ENCODE peak calls at places on chromosome 18, in six cellular contexts. One of them, this sample, is unnamed.

GRCh38 chr18:50277935-50278334 is 3.4 kb downstream of the MBD1 start:
- DNase-seq in foreskin keratinocyte: peak; percentile 87
- DNase-seq in T-helper 2 cell: no peak
- DNase-seq in CD4-positive, alpha-beta T cell: no peak
- DNase-seq in HEK293T: no peak
- DNase-seq in AG04450: no peak
- DNase-seq in this sample: no peak

GRCh38 chr18:67104700-67105284 is 411.7 kb downstream of the DSEL start:
- DNase-seq in foreskin keratinocyte: peak; percentile 60
- DNase-seq in T-helper 2 cell: no peak
- DNase-seq in CD4-positive, alpha-beta T cell: no peak
- DNase-seq in HEK293T: peak; percentile 17
- DNase-seq in AG04450: peak; percentile 32
- DNase-seq in this sample: no peak

GRCh38 chr18:22432672-22433137 is 15.0 kb upstream of the CTAGE1 start:
- DNase-seq in foreskin keratinocyte: peak; percentile 86
- DNase-seq in T-helper 2 cell: no peak
- DNase-seq in CD4-positive, alpha-beta T cell: no peak
- DNase-seq in HEK293T: peak; percentile 30
- DNase-seq in AG04450: peak; percentile 78
- DNase-seq in this sample: no peak

GRCh38 chr18:79506191-79507075 is 110.7 kb downstream of the NFATC1 start:
- DNase-seq in foreskin keratinocyte: no peak
- DNase-seq in T-helper 2 cell: no peak
- DNase-seq in CD4-positive, alpha-beta T cell: no peak
- DNase-seq in HEK293T: no peak
- DNase-seq in AG04450: no peak
- DNase-seq in this sample: no peak

GRCh38 chr18:63994783-63995399 is 25.0 kb downstream of the SERPINB8 start:
- DNase-seq in foreskin keratinocyte: peak; percentile 52
- DNase-seq in T-helper 2 cell: peak; percentile 12
- DNase-seq in CD4-positive, alpha-beta T cell: peak; percentile 12
- DNase-seq in HEK293T: peak; percentile 48
- DNase-seq in AG04450: peak; percentile 34
- DNase-seq in this sample: peak; percentile 14

GRCh38 chr18:22324191-22325131 is 93.3 kb downstream of the CTAGE1 start:
- DNase-seq in foreskin keratinocyte: no peak
- DNase-seq in T-helper 2 cell: no peak
- DNase-seq in CD4-positive, alpha-beta T cell: no peak
- DNase-seq in HEK293T: peak; percentile 61
- DNase-seq in AG04450: no peak
- DNase-seq in this sample: no peak

GRCh38 chr18:41828137-41828536 is 126.9 kb upstream of the PIK3C3 start:
- DNase-seq in foreskin keratinocyte: no peak
- DNase-seq in T-helper 2 cell: no peak
- DNase-seq in CD4-positive, alpha-beta T cell: no peak
- DNase-seq in HEK293T: no peak
- DNase-seq in AG04450: no peak
- DNase-seq in this sample: no peak

GRCh38 chr18:36158261-36158867 is 28.7 kb downstream of the ELP2 start:
- DNase-seq in foreskin keratinocyte: no peak
- DNase-seq in T-helper 2 cell: no peak
- DNase-seq in CD4-positive, alpha-beta T cell: no peak
- DNase-seq in HEK293T: no peak
- DNase-seq in AG04450: peak; percentile 63
- DNase-seq in this sample: peak; percentile 74

GRCh38 chr18:22703883-22704626 is 229.1 kb upstream of the RBBP8 start:
- DNase-seq in foreskin keratinocyte: peak; percentile 40
- DNase-seq in T-helper 2 cell: no peak
- DNase-seq in CD4-positive, alpha-beta T cell: no peak
- DNase-seq in HEK293T: peak; percentile 66
- DNase-seq in AG04450: no peak
- DNase-seq in this sample: no peak

GRCh38 chr18:9661564-9661963 is 46.5 kb upstream of the RAB31 start:
- DNase-seq in foreskin keratinocyte: no peak
- DNase-seq in T-helper 2 cell: no peak
- DNase-seq in CD4-positive, alpha-beta T cell: no peak
- DNase-seq in HEK293T: no peak
- DNase-seq in AG04450: no peak
- DNase-seq in this sample: no peak

GRCh38 chr18:64765908-64766307 is 617.0 kb upstream of the LINC00305 start:
- DNase-seq in foreskin keratinocyte: no peak
- DNase-seq in T-helper 2 cell: no peak
- DNase-seq in CD4-positive, alpha-beta T cell: no peak
- DNase-seq in HEK293T: no peak
- DNase-seq in AG04450: no peak
- DNase-seq in this sample: no peak

GRCh38 chr18:37634516-37634915 is 68.9 kb upstream of the CELF4 start:
- DNase-seq in foreskin keratinocyte: no peak
- DNase-seq in T-helper 2 cell: no peak
- DNase-seq in CD4-positive, alpha-beta T cell: no peak
- DNase-seq in HEK293T: no peak
- DNase-seq in AG04450: no peak
- DNase-seq in this sample: no peak

GRCh38 chr18:56541790-56542189 is 96.6 kb downstream of the TXNL1 start:
- DNase-seq in foreskin keratinocyte: no peak
- DNase-seq in T-helper 2 cell: no peak
- DNase-seq in CD4-positive, alpha-beta T cell: no peak
- DNase-seq in HEK293T: no peak
- DNase-seq in AG04450: no peak
- DNase-seq in this sample: no peak

GRCh38 chr18:56089607-56090258 is 501.7 kb upstream of the TCF4 start:
- DNase-seq in foreskin keratinocyte: no peak
- DNase-seq in T-helper 2 cell: no peak
- DNase-seq in CD4-positive, alpha-beta T cell: no peak
- DNase-seq in HEK293T: no peak
- DNase-seq in AG04450: no peak
- DNase-seq in this sample: no peak

GRCh38 chr18:77906103-77906502 is 656.5 kb downstream of the GALR1 start:
- DNase-seq in foreskin keratinocyte: no peak
- DNase-seq in T-helper 2 cell: no peak
- DNase-seq in CD4-positive, alpha-beta T cell: no peak
- DNase-seq in HEK293T: no peak
- DNase-seq in AG04450: no peak
- DNase-seq in this sample: no peak

GRCh38 chr18:45993441-45993840 is 26.3 kb upstream of the EPG5 start:
- DNase-seq in foreskin keratinocyte: peak; percentile 54
- DNase-seq in T-helper 2 cell: no peak
- DNase-seq in CD4-positive, alpha-beta T cell: no peak
- DNase-seq in HEK293T: no peak
- DNase-seq in AG04450: peak; percentile 33
- DNase-seq in this sample: peak; percentile 53

GRCh38 chr18:3074094-3074493 is 61.1 kb upstream of the LPIN2 start:
- DNase-seq in foreskin keratinocyte: no peak
- DNase-seq in T-helper 2 cell: no peak
- DNase-seq in CD4-positive, alpha-beta T cell: no peak
- DNase-seq in HEK293T: no peak
- DNase-seq in AG04450: no peak
- DNase-seq in this sample: no peak

GRCh38 chr18:36786686-36787085 is 42.1 kb downstream of the TPGS2 start:
- DNase-seq in foreskin keratinocyte: peak; percentile 55
- DNase-seq in T-helper 2 cell: no peak
- DNase-seq in CD4-positive, alpha-beta T cell: no peak
- DNase-seq in HEK293T: no peak
- DNase-seq in AG04450: no peak
- DNase-seq in this sample: no peak

GRCh38 chr18:75517286-75517685 is 89.8 kb upstream of the SMIM21 start:
- DNase-seq in foreskin keratinocyte: no peak
- DNase-seq in T-helper 2 cell: no peak
- DNase-seq in CD4-positive, alpha-beta T cell: no peak
- DNase-seq in HEK293T: no peak
- DNase-seq in AG04450: no peak
- DNase-seq in this sample: no peak

GRCh38 chr18:59996370-59996966 is 96.7 kb downstream of the PMAIP1 start:
- DNase-seq in foreskin keratinocyte: peak; percentile 43
- DNase-seq in T-helper 2 cell: no peak
- DNase-seq in CD4-positive, alpha-beta T cell: no peak
- DNase-seq in HEK293T: peak; percentile 23
- DNase-seq in AG04450: peak; percentile 23
- DNase-seq in this sample: no peak

GRCh38 chr18:46429649-46430224 is 227.3 kb downstream of the LOXHD1 start:
- DNase-seq in foreskin keratinocyte: no peak
- DNase-seq in T-helper 2 cell: no peak
- DNase-seq in CD4-positive, alpha-beta T cell: no peak
- DNase-seq in HEK293T: no peak
- DNase-seq in AG04450: no peak
- DNase-seq in this sample: no peak

GRCh38 chr18:32093523-32093922 is 1.8 kb downstream of the RNF138 start:
- DNase-seq in foreskin keratinocyte: no peak
- DNase-seq in T-helper 2 cell: no peak
- DNase-seq in CD4-positive, alpha-beta T cell: no peak
- DNase-seq in HEK293T: peak; percentile 53
- DNase-seq in AG04450: no peak
- DNase-seq in this sample: no peak

This sample was measured in BJ.